ENCODE peak calls at places on chromosomes 3 and 15, in four cellular contexts. Z, H, U and G are unnamed samples.

GRCh38 chr3:72187131-72187530 is 402.2 kb upstream of the PROK2 start:
- DNase-seq in H (no peak), U (no peak), Z (no peak), G (no peak)

GRCh38 chr3:56836276-56837163 is 34.8 kb upstream of the ARHGEF3 start:
- DNase-seq in Z (no peak), H (peak), U (no peak), G (no peak)

GRCh38 chr3:80550154-80550553 is 782.4 kb upstream of the ROBO1 start:
- DNase-seq in H (no peak), U (no peak), Z (no peak), G (no peak)

GRCh38 chr3:10621749-10622148 is 116.4 kb upstream of the ATP2B2 start:
- DNase-seq in U (no peak), Z (no peak), H (no peak), G (no peak)

GRCh38 chr15:74614744-74615312 is 808 bp upstream of the CLK3 start:
- DNase-seq in Z (peak), H (peak), U (no peak), G (peak)

GRCh38 chr3:134640872-134641470 is 9.9 kb downstream of the KY start:
- DNase-seq in H (peak), U (no peak), Z (no peak), G (no peak)

GRCh38 chr3:143608966-143609365 is 239.3 kb downstream of the SLC9A9 start:
- DNase-seq in Z (no peak), U (no peak), H (peak), G (no peak)

GRCh38 chr15:92884813-92885461 is 15.2 kb upstream of the CHD2 start:
- DNase-seq in H (peak), U (no peak), Z (no peak), G (no peak)

GRCh38 chr3:172965256-172965655 is 175.8 kb downstream of the SPATA16 start:
- DNase-seq in U (peak), Z (no peak), H (peak), G (no peak)

GRCh38 chr15:51675234-51675633 is 6.1 kb upstream of the SCG3 start:
- DNase-seq in U (no peak), Z (no peak), H (no peak), G (no peak)

GRCh38 chr3:127628788-127629456 is at the start of gene PODXL2:
- DNase-seq in H (peak), Z (no peak), U (no peak), G (peak)

GRCh38 chr3:194779729-194780224 is 94.1 kb downstream of the FAM43A start:
- DNase-seq in Z (no peak), U (no peak), H (peak), G (no peak)

GRCh38 chr3:62961874-62962556 is 86.8 kb upstream of the CADPS start:
- DNase-seq in Z (no peak), H (no peak), U (no peak), G (no peak)

GRCh38 chr15:70209499-70209898 is 111.8 kb upstream of the TLE3 start:
- DNase-seq in U (no peak), Z (no peak), H (no peak), G (no peak)

GRCh38 chr15:57772223-57772957 is 65.9 kb downstream of the POLR2M start:
- DNase-seq in Z (no peak), U (peak), H (peak), G (no peak)

GRCh38 chr3:43533009-43533408 is 88.8 kb downstream of the ANO10 start:
- DNase-seq in Z (no peak), H (no peak), U (no peak), G (no peak)

GRCh38 chr3:127151992-127152391 is 40.9 kb upstream of the PRR23E start:
- DNase-seq in U (peak), Z (no peak), H (peak), G (no peak)

GRCh38 chr3:131801566-131801965 is 233.2 kb downstream of the CPNE4 start:
- DNase-seq in H (no peak), Z (no peak), U (no peak), G (no peak)

GRCh38 chr3:183515968-183516851 is 39.3 kb downstream of the KLHL6 start:
- DNase-seq in Z (peak), U (no peak), H (no peak), G (no peak)

GRCh38 chr3:64266065-64266874 is 41.0 kb upstream of the PRICKLE2 start:
- DNase-seq in Z (no peak), U (peak), H (peak), G (peak)

GRCh38 chr3:130276203-130276803 is 69.2 kb upstream of the COL6A5 start:
- DNase-seq in U (no peak), Z (no peak), H (peak), G (peak)

GRCh38 chr3:171781711-171782127 is 28.6 kb downstream of the PLD1 start:
- DNase-seq in Z (no peak), U (no peak), H (peak), G (no peak)

GRCh38 chr15:67937153-67937761 is 97.4 kb upstream of the RNU6-1 start:
- DNase-seq in H (no peak), U (no peak), Z (no peak), G (no peak)

GRCh38 chr15:75380773-75381172 is 12.4 kb upstream of the MAN2C1 start:
- DNase-seq in Z (no peak), H (no peak), U (no peak), G (no peak)

GRCh38 chr15:78636378-78636859 is 4.6 kb downstream of the CHRNB4 start:
- DNase-seq in H (no peak), Z (no peak), U (no peak), G (no peak)

GRCh38 chr3:144770813-144771400 is 799.3 kb downstream of the DIPK2A start:
- DNase-seq in Z (no peak), H (peak), U (peak), G (no peak)